ENCODE peak calls at places on chromosomes 1 and 21, in ten cellular contexts. One of them, this sample, is unnamed.
A peak's percentile ranks its signal among the peaks of the same experiment; 100 is the strongest.

GRCh38 chr1:162696286-162696862 is 64.1 kb downstream of the DDR2 start:
- DNase-seq in A673: peak; percentile 91
- DNase-seq in progenitor cell of endocrine pancreas: peak; percentile 49
- DNase-seq in activated CD8-positive, alpha-beta memory T cell treated with anti-CD3 and anti-CD28 coated beads for 1 hour: no peak
- DNase-seq in AG08396: peak; percentile 70
- DNase-seq in memory B cell: no peak
- DNase-seq in tibial artery: peak; percentile 85
- DNase-seq in endothelial cell: peak; percentile 59
- DNase-seq in caudate nucleus: no peak
- DNase-seq in Kasumi-1: peak; percentile 31
- DNase-seq in this sample: peak; percentile 73

GRCh38 chr1:26279598-26280332 is at the start of gene SH3BGRL3:
- DNase-seq in A673: peak; percentile 90
- DNase-seq in progenitor cell of endocrine pancreas: peak; percentile 58
- DNase-seq in activated CD8-positive, alpha-beta memory T cell treated with anti-CD3 and anti-CD28 coated beads for 1 hour: peak; percentile 63
- DNase-seq in AG08396: peak; percentile 92
- DNase-seq in memory B cell: peak; percentile 61
- DNase-seq in tibial artery: peak; percentile 94
- DNase-seq in endothelial cell: peak; percentile 78
- DNase-seq in caudate nucleus: peak; percentile 78
- DNase-seq in Kasumi-1: peak; percentile 70
- DNase-seq in this sample: peak; percentile 84

GRCh38 chr1:228087771-228088251 is 5.3 kb downstream of the ARF1 start:
- DNase-seq in A673: no peak
- DNase-seq in progenitor cell of endocrine pancreas: no peak
- DNase-seq in activated CD8-positive, alpha-beta memory T cell treated with anti-CD3 and anti-CD28 coated beads for 1 hour: no peak
- DNase-seq in AG08396: peak; percentile 52
- DNase-seq in memory B cell: no peak
- DNase-seq in tibial artery: peak; percentile 63
- DNase-seq in endothelial cell: no peak
- DNase-seq in caudate nucleus: no peak
- DNase-seq in Kasumi-1: peak; percentile 63
- DNase-seq in this sample: peak; percentile 92

GRCh38 chr21:41940431-41940830 is 13.4 kb downstream of the C2CD2 start:
- DNase-seq in A673: no peak
- DNase-seq in progenitor cell of endocrine pancreas: no peak
- DNase-seq in activated CD8-positive, alpha-beta memory T cell treated with anti-CD3 and anti-CD28 coated beads for 1 hour: no peak
- DNase-seq in AG08396: no peak
- DNase-seq in memory B cell: no peak
- DNase-seq in tibial artery: no peak
- DNase-seq in endothelial cell: no peak
- DNase-seq in caudate nucleus: no peak
- DNase-seq in Kasumi-1: no peak
- DNase-seq in this sample: no peak

GRCh38 chr1:189681252-189681919 is 796.3 kb downstream of the BRINP3 start:
- DNase-seq in A673: no peak
- DNase-seq in progenitor cell of endocrine pancreas: no peak
- DNase-seq in activated CD8-positive, alpha-beta memory T cell treated with anti-CD3 and anti-CD28 coated beads for 1 hour: no peak
- DNase-seq in AG08396: no peak
- DNase-seq in memory B cell: no peak
- DNase-seq in tibial artery: no peak
- DNase-seq in endothelial cell: no peak
- DNase-seq in caudate nucleus: no peak
- DNase-seq in Kasumi-1: no peak
- DNase-seq in this sample: no peak

GRCh38 chr1:25797939-25798338 is 2.1 kb upstream of the SELENON start:
- DNase-seq in A673: peak; percentile 60
- DNase-seq in progenitor cell of endocrine pancreas: no peak
- DNase-seq in activated CD8-positive, alpha-beta memory T cell treated with anti-CD3 and anti-CD28 coated beads for 1 hour: no peak
- DNase-seq in AG08396: peak; percentile 77
- DNase-seq in memory B cell: no peak
- DNase-seq in tibial artery: no peak
- DNase-seq in endothelial cell: peak; percentile 68
- DNase-seq in caudate nucleus: no peak
- DNase-seq in Kasumi-1: peak; percentile 43
- DNase-seq in this sample: no peak

GRCh38 chr1:203361843-203362524 is 11.1 kb upstream of the FMOD start:
- DNase-seq in A673: no peak
- DNase-seq in progenitor cell of endocrine pancreas: no peak
- DNase-seq in activated CD8-positive, alpha-beta memory T cell treated with anti-CD3 and anti-CD28 coated beads for 1 hour: no peak
- DNase-seq in AG08396: peak; percentile 32
- DNase-seq in memory B cell: peak; percentile 52
- DNase-seq in tibial artery: no peak
- DNase-seq in endothelial cell: no peak
- DNase-seq in caudate nucleus: no peak
- DNase-seq in Kasumi-1: no peak
- DNase-seq in this sample: no peak

GRCh38 chr1:167538657-167539056 is 14.9 kb downstream of the CREG1 start:
- DNase-seq in A673: no peak
- DNase-seq in progenitor cell of endocrine pancreas: no peak
- DNase-seq in activated CD8-positive, alpha-beta memory T cell treated with anti-CD3 and anti-CD28 coated beads for 1 hour: no peak
- DNase-seq in AG08396: peak; percentile 25
- DNase-seq in memory B cell: no peak
- DNase-seq in tibial artery: no peak
- DNase-seq in endothelial cell: peak; percentile 17
- DNase-seq in caudate nucleus: no peak
- DNase-seq in Kasumi-1: no peak
- DNase-seq in this sample: no peak

GRCh38 chr1:48105167-48105566 is 108.0 kb upstream of the TRABD2B start:
- DNase-seq in A673: no peak
- DNase-seq in progenitor cell of endocrine pancreas: no peak
- DNase-seq in activated CD8-positive, alpha-beta memory T cell treated with anti-CD3 and anti-CD28 coated beads for 1 hour: no peak
- DNase-seq in AG08396: no peak
- DNase-seq in memory B cell: no peak
- DNase-seq in tibial artery: no peak
- DNase-seq in endothelial cell: no peak
- DNase-seq in caudate nucleus: no peak
- DNase-seq in Kasumi-1: no peak
- DNase-seq in this sample: no peak

GRCh38 chr1:209155556-209155955 is 428.0 kb upstream of the CAMK1G start:
- DNase-seq in A673: no peak
- DNase-seq in progenitor cell of endocrine pancreas: no peak
- DNase-seq in activated CD8-positive, alpha-beta memory T cell treated with anti-CD3 and anti-CD28 coated beads for 1 hour: no peak
- DNase-seq in AG08396: no peak
- DNase-seq in memory B cell: no peak
- DNase-seq in tibial artery: no peak
- DNase-seq in endothelial cell: no peak
- DNase-seq in caudate nucleus: no peak
- DNase-seq in Kasumi-1: no peak
- DNase-seq in this sample: no peak

GRCh38 chr1:2821970-2822620 is 20.6 kb upstream of the TTC34 start:
- DNase-seq in A673: peak; percentile 24
- DNase-seq in progenitor cell of endocrine pancreas: no peak
- DNase-seq in activated CD8-positive, alpha-beta memory T cell treated with anti-CD3 and anti-CD28 coated beads for 1 hour: no peak
- DNase-seq in AG08396: no peak
- DNase-seq in memory B cell: peak; percentile 29
- DNase-seq in tibial artery: peak; percentile 73
- DNase-seq in endothelial cell: peak; percentile 62
- DNase-seq in caudate nucleus: peak; percentile 8
- DNase-seq in Kasumi-1: no peak
- DNase-seq in this sample: no peak

GRCh38 chr1:248918126-248918525 is 12.1 kb downstream of the PGBD2 start:
- DNase-seq in A673: no peak
- DNase-seq in progenitor cell of endocrine pancreas: no peak
- DNase-seq in activated CD8-positive, alpha-beta memory T cell treated with anti-CD3 and anti-CD28 coated beads for 1 hour: no peak
- DNase-seq in AG08396: no peak
- DNase-seq in memory B cell: no peak
- DNase-seq in tibial artery: no peak
- DNase-seq in endothelial cell: no peak
- DNase-seq in caudate nucleus: no peak
- DNase-seq in Kasumi-1: no peak
- DNase-seq in this sample: no peak

GRCh38 chr1:56135864-56136147 is 443.6 kb downstream of the PLPP3 start:
- DNase-seq in A673: no peak
- DNase-seq in progenitor cell of endocrine pancreas: no peak
- DNase-seq in activated CD8-positive, alpha-beta memory T cell treated with anti-CD3 and anti-CD28 coated beads for 1 hour: no peak
- DNase-seq in AG08396: no peak
- DNase-seq in memory B cell: no peak
- DNase-seq in tibial artery: no peak
- DNase-seq in endothelial cell: no peak
- DNase-seq in caudate nucleus: no peak
- DNase-seq in Kasumi-1: no peak
- DNase-seq in this sample: no peak